ENCODE peak calls at places on chromosome 19, in six cellular contexts. W is NB4, I is HepG2, F is K562, A is endothelial cell of umbilical vein, E is GM12878. D is an unnamed sample.
A peak's percentile ranks its signal among the peaks of the same experiment; 100 is the strongest.

GRCh38 chr19:53847555-53847954 is 20.1 kb upstream of the MYADM start:
- DNase-seq in W (no peak), I (no peak), A (no peak), E (no peak), F (no peak), D (no peak)

GRCh38 chr19:17982430-17982829 is 15.5 kb downstream of the KCNN1 start:
- DNase-seq in F (no peak), W (no peak), E (no peak), I (no peak), A (no peak), D (no peak)

GRCh38 chr19:54325194-54325621 is 12.2 kb upstream of the LILRA5 start:
- DNase-seq in W (peak; percentile 60), F (peak; percentile 71), I (peak; percentile 30), E (no peak), A (peak; percentile 51), D (peak; percentile 60)

GRCh38 chr19:8352134-8352827 is 9.2 kb upstream of the KANK3 start:
- DNase-seq in A (no peak), I (no peak), W (no peak), F (no peak), E (no peak), D (no peak)

GRCh38 chr19:3440082-3440481 is 40.2 kb downstream of the SMIM24 start:
- DNase-seq in A (no peak), F (peak; percentile 70), W (peak; percentile 63), I (peak; percentile 50), E (no peak), D (peak; percentile 73)

GRCh38 chr19:12052571-12053169 is at the start of gene ZNF878:
- DNase-seq in E (peak; percentile 67), I (peak; percentile 97), F (peak; percentile 82), W (peak; percentile 96), A (peak; percentile 63), D (no peak)

GRCh38 chr19:13902993-13903555 is 2.8 kb downstream of the BRME1 start:
- DNase-seq in A (peak; percentile 21), I (no peak), F (no peak), W (peak; percentile 59), E (no peak), D (peak; percentile 40)

GRCh38 chr19:51546107-51546649 is 14.7 kb upstream of the SIGLEC6 start:
- DNase-seq in W (peak; percentile 53), I (no peak), F (no peak), E (no peak), A (no peak), D (no peak)

GRCh38 chr19:4896372-4896771 is 6.3 kb downstream of the ARRDC5 start:
- DNase-seq in W (peak; percentile 57), F (no peak), E (no peak), I (no peak), A (no peak), D (no peak)

GRCh38 chr19:40217027-40217810 is 965 bp downstream of the TTC9B start:
- DNase-seq in A (no peak), F (peak; percentile 63), E (no peak), I (no peak), W (peak; percentile 19), D (peak; percentile 77)

GRCh38 chr19:1243768-1244692 is 2.5 kb downstream of the ATP5F1D start:
- DNase-seq in A (peak; percentile 65), F (no peak), E (no peak), I (peak; percentile 81), W (peak; percentile 81), D (peak; percentile 84)

GRCh38 chr19:38135150-38135998 is 88.6 kb downstream of the DPF1 start:
- DNase-seq in F (no peak), E (no peak), A (no peak), I (no peak), W (no peak), D (no peak)

GRCh38 chr19:54521022-54521859 is 18.6 kb downstream of the LAIR2 start:
- DNase-seq in I (no peak), F (no peak), A (peak; percentile 37), W (peak; percentile 24), E (peak; percentile 65), D (no peak)

GRCh38 chr19:3466630-3467029 is 13.7 kb downstream of the SMIM24 start:
- DNase-seq in W (no peak), F (no peak), A (no peak), I (no peak), E (no peak), D (no peak)

GRCh38 chr19:23381114-23381513 is 14.2 kb downstream of the ZNF91 start:
- DNase-seq in A (no peak), W (no peak), I (no peak), E (no peak), F (no peak), D (no peak)

GRCh38 chr19:1131718-1132552 is 28.1 kb downstream of the GPX4 start:
- DNase-seq in W (peak; percentile 88), A (peak; percentile 90), I (no peak), E (peak; percentile 21), F (peak; percentile 53), D (peak; percentile 64)

GRCh38 chr19:4811328-4812131 is 20.0 kb downstream of the TICAM1 start:
- DNase-seq in I (peak; percentile 63), E (no peak), A (peak; percentile 68), F (peak; percentile 75), W (peak; percentile 70), D (peak; percentile 75)

GRCh38 chr19:48149430-48149829 is 20.7 kb downstream of the LIG1 start:
- DNase-seq in E (no peak), I (no peak), F (no peak), A (no peak), W (no peak), D (no peak)

GRCh38 chr19:55132453-55133129 is 15.2 kb upstream of the PPP1R12C start:
- DNase-seq in W (peak; percentile 31), F (no peak), A (no peak), E (no peak), I (no peak), D (no peak)

GRCh38 chr19:10603873-10604459 is 16.9 kb upstream of the AP1M2 start:
- DNase-seq in E (peak; percentile 70), A (peak; percentile 79), I (no peak), F (no peak), W (peak; percentile 90), D (no peak)

GRCh38 chr19:8423821-8424223 is 10.7 kb downstream of the MARCHF2 start:
- DNase-seq in F (peak; percentile 80), E (no peak), W (peak; percentile 93), I (peak; percentile 93), A (peak; percentile 96), D (peak; percentile 67)

GRCh38 chr19:55672418-55672817 is 2.6 kb upstream of the EPN1 start:
- DNase-seq in W (peak; percentile 90), E (no peak), A (no peak), I (no peak), F (peak; percentile 52), D (no peak)

GRCh38 chr19:1473424-1473851 is 5.6 kb downstream of the C19orf25 start:
- DNase-seq in E (no peak), W (no peak), A (no peak), I (no peak), F (no peak), D (no peak)

GRCh38 chr19:2837430-2837829 is 3.8 kb upstream of the ZNF555 start:
- DNase-seq in W (no peak), E (no peak), I (peak; percentile 70), F (no peak), A (no peak), D (no peak)

GRCh38 chr19:13195678-13196077 is 45.5 kb downstream of the IER2 start:
- DNase-seq in A (no peak), E (no peak), W (peak; percentile 44), F (peak; percentile 59), I (peak; percentile 80), D (no peak)

GRCh38 chr19:33399745-33400681 is 26.5 kb downstream of the CEBPG start:
- DNase-seq in I (no peak), F (no peak), E (no peak), W (no peak), A (no peak), D (no peak)

DNA sequence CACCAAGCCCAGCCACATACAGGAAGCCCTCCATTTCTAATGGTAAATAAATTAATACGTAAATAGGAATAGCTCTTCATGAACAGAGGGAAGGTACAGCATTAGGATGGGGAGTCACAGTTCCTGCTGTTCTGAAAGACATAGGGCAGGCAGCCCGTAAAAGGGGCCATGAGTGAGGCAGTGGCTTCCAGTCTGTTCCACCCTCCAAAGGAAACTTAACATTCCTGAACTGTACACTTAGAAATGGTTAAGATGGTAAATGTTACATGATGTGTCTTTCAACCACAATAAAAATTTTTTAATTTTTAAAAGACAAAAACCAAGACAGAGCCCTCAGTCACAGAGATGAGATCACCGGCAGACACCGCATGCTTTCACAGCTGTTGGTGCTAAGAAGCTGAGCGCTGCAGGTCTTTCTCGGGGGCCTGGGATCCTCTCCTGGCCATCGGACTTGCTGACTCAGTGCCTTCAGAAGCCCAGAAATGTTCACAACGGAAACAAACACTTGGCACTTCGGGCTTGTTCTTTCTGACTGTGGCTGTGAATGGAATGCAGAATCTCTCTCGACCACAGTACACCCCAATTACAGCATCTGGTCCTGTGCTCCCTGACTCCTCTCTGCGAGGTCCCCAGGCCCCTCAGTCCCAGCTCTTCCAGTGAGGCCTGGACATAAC is 36.4 kb downstream of the EPS15L1 start:
- DNase-seq in F (no peak), W (no peak), I (no peak), E (no peak), A (peak; percentile 84), D (no peak)
- TF ChIP-seq MYC in F (no peak), W (no peak), I (no peak), E (no peak), A (no peak), D (no peak)

GRCh38 chr19:32164384-32164992 is 180.9 kb upstream of the ZNF507 start:
- DNase-seq in F (no peak), A (no peak), I (no peak), W (no peak), E (no peak), D (no peak)
- TF ChIP-seq MYC in F (no peak), A (no peak), I (no peak), W (no peak), E (no peak), D (no peak)

GRCh38 chr19:35896643-35897040 is 3.7 kb downstream of the NFKBID start:
- DNase-seq in E (no peak), W (no peak), I (no peak), A (no peak), F (no peak), D (no peak)

GRCh38 chr19:35897706-35898451 is 2.5 kb downstream of the NFKBID start:
- DNase-seq in I (no peak), F (no peak), E (no peak), A (no peak), W (no peak), D (no peak)

GRCh38 chr19:35899547-35900214 is 659 bp downstream of the NFKBID start:
- DNase-seq in A (peak; percentile 70), E (peak; percentile 78), I (peak; percentile 47), F (peak; percentile 85), W (peak; percentile 81), D (peak; percentile 93)

GRCh38 chr19:35894342-35894741 is 6.0 kb downstream of the NFKBID start:
- DNase-seq in W (no peak), E (no peak), I (no peak), A (no peak), F (no peak), D (no peak)

GRCh38 chr19:35895911-35896642 is 4.3 kb downstream of the NFKBID start:
- DNase-seq in A (no peak), E (no peak), W (no peak), I (no peak), F (no peak), D (no peak)
- TF ChIP-seq MYC in A (no peak), E (no peak), W (no peak), I (no peak), F (no peak), D (no peak)

GRCh38 chr19:21221653-21222052 is 79.8 kb downstream of the ZNF431 start:
- DNase-seq in W (no peak), E (no peak), A (no peak), F (no peak), I (no peak), D (no peak)
- TF ChIP-seq MYC in W (no peak), E (no peak), A (no peak), F (no peak), I (no peak), D (no peak)

D was measured in A549.